ENCODE peak calls at places on chromosomes 16 and 17, in four cellular contexts. T is MM.1S, R is astrocyte, S is GM23338. Y is an unnamed sample.

GRCh38 chr16:2365895-2366294 is 25.4 kb upstream of the ABCA3 start:
- DNase-seq in T (no peak), R (peak), S (no peak), Y (no peak)

GRCh38 chr17:73657473-73658116 is 13.3 kb upstream of the SDK2 start:
- DNase-seq in T (no peak), R (no peak), S (peak), Y (peak)

GRCh38 chr17:29178750-29179231 is 1.4 kb downstream of the MYO18A start:
- DNase-seq in T (no peak), R (no peak), S (peak), Y (no peak)

GRCh38 chr17:63696381-63696961 is 3.5 kb downstream of the LIMD2 start:
- DNase-seq in T (peak), R (no peak), S (peak), Y (no peak)

GRCh38 chr16:56607675-56608042 is 725 bp upstream of the MT2A start:
- DNase-seq in T (no peak), R (no peak), S (no peak), Y (no peak)

GRCh38 chr16:77335652-77336234 is 99.1 kb downstream of the ADAMTS18 start:
- DNase-seq in T (no peak), R (no peak), S (peak), Y (no peak)

GRCh38 chr17:32596666-32597065 is 109.9 kb downstream of the CDK5R1 start:
- DNase-seq in T (peak), R (no peak), S (no peak), Y (no peak)

GRCh38 chr16:29658693-29659092 is 4.4 kb upstream of the SPN start:
- DNase-seq in T (no peak), R (no peak), S (no peak), Y (no peak)

GRCh38 chr17:82527893-82528292 is 8.4 kb downstream of the FOXK2 start:
- DNase-seq in T (no peak), R (peak), S (no peak), Y (no peak)

GRCh38 chr17:66493283-66494019 is 191.0 kb downstream of the PRKCA start:
- DNase-seq in T (no peak), R (peak), S (no peak), Y (no peak)

GRCh38 chr17:63173903-63174302 is 207.9 kb downstream of the TANC2 start:
- DNase-seq in T (no peak), R (peak), S (no peak), Y (no peak)

GRCh38 chr17:1058423-1059130 is 61.6 kb downstream of the TIMM22 start:
- DNase-seq in T (peak), R (no peak), S (peak), Y (peak)

GRCh38 chr16:3032624-3033023 is 4.1 kb downstream of the BICDL2 start:
- DNase-seq in T (no peak), R (no peak), S (no peak), Y (no peak)

GRCh38 chr16:85422374-85423185 is 190.5 kb upstream of the GSE1 start:
- DNase-seq in T (no peak), R (no peak), S (peak), Y (peak)

GRCh38 chr16:56275076-56275475 is 83.8 kb downstream of the GNAO1 start:
- DNase-seq in T (no peak), R (peak), S (no peak), Y (no peak)

GRCh38 chr17:9971991-9972390 is 66.9 kb upstream of the RCVRN start:
- DNase-seq in T (no peak), R (no peak), S (no peak), Y (no peak)

GRCh38 chr17:7367083-7367482 is 12.1 kb downstream of the TMEM95 start:
- DNase-seq in T (no peak), R (no peak), S (peak), Y (no peak)

GRCh38 chr17:68646626-68647526 is 45.7 kb upstream of the FAM20A start:
- DNase-seq in T (no peak), R (peak), S (no peak), Y (no peak)

GRCh38 chr17:60106377-60107059 is 27.8 kb upstream of the HEATR6 start:
- DNase-seq in T (no peak), R (peak), S (no peak), Y (no peak)

GRCh38 chr16:83963277-83964119 is 4.5 kb upstream of the NECAB2 start:
- DNase-seq in T (no peak), R (no peak), S (no peak), Y (no peak)

GRCh38 chr16:58021661-58022551 is 3.6 kb upstream of the MMP15 start:
- DNase-seq in T (no peak), R (peak), S (no peak), Y (peak)

GRCh38 chr17:78883533-78884131 is 19.4 kb downstream of the CEP295NL start:
- DNase-seq in T (no peak), R (peak), S (peak), Y (peak)

GRCh38 chr16:19223235-19223847 is 55.3 kb downstream of the SYT17 start:
- DNase-seq in T (peak), R (no peak), S (peak), Y (no peak)

GRCh38 chr16:79639576-79640311 is 39.2 kb upstream of the MAF start:
- DNase-seq in T (peak), R (no peak), S (no peak), Y (peak)

GRCh38 chr16:3089717-3090592 is 9.1 kb downstream of the ZSCAN10 start:
- DNase-seq in T (no peak), R (no peak), S (no peak), Y (no peak)

GRCh38 chr17:61809816-61810392 is 53.4 kb downstream of the BRIP1 start:
- DNase-seq in T (no peak), R (peak), S (no peak), Y (no peak)

GRCh38 chr16:71628810-71629209 is 2.8 kb downstream of the MARVELD3 start:
- DNase-seq in T (no peak), R (peak), S (no peak), Y (no peak)

GRCh38 chr16:71625113-71625850 is 702 bp upstream of the MARVELD3 start:
- DNase-seq in T (no peak), R (no peak), S (no peak), Y (no peak)

GRCh38 chr16:71626858-71627213 is 852 bp downstream of the MARVELD3 start:
- DNase-seq in T (no peak), R (no peak), S (peak), Y (peak)

GRCh38 chr16:71627631-71628236 is 1.8 kb downstream of the MARVELD3 start:
- DNase-seq in T (no peak), R (no peak), S (peak), Y (no peak)

DNA sequence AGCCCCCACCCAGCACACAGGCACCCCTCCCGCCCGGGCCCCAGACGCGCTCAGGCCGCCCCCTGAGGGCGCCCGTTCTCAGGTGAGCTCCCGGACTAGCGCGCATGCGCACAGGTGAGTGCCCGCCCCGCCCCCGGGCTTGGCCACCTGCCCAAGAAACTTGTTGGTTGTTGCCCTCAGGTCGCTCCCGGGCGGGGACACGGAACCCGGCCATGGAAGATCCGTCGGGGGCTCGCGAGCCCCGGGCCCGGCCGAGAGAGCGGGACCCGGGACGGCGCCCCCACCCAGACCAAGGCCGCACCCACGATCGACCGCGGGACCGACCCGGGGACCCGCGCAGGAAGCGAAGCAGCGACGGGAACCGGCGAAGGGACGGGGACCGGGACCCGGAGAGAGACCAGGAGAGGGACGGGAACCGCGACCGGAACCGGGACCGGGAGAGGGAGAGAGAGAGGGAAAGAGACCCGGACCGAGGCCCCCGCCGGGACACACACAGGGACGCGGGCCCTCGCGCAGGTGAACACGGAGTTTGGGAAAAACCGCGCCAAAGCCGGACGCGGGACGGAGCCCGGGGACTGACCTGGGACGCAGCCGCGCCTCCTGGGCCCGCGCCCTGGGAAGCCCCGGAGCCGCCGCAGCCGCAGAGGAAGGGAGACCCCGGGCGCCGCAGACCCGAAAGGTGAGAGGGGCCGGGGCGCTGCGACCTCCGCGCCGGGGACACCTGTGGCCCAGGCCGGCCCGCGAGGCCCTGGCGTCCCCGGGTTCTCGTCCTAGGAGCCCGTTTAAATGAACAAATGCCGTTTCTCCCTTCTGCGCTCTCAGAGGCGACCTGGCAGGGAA is at the start of gene MARVELD3:
- DNase-seq in T (peak), R (no peak), S (peak), Y (peak)
- TF ChIP-seq EZH2 in T (no peak), R (peak), S (no peak), Y (no peak)

DNA sequence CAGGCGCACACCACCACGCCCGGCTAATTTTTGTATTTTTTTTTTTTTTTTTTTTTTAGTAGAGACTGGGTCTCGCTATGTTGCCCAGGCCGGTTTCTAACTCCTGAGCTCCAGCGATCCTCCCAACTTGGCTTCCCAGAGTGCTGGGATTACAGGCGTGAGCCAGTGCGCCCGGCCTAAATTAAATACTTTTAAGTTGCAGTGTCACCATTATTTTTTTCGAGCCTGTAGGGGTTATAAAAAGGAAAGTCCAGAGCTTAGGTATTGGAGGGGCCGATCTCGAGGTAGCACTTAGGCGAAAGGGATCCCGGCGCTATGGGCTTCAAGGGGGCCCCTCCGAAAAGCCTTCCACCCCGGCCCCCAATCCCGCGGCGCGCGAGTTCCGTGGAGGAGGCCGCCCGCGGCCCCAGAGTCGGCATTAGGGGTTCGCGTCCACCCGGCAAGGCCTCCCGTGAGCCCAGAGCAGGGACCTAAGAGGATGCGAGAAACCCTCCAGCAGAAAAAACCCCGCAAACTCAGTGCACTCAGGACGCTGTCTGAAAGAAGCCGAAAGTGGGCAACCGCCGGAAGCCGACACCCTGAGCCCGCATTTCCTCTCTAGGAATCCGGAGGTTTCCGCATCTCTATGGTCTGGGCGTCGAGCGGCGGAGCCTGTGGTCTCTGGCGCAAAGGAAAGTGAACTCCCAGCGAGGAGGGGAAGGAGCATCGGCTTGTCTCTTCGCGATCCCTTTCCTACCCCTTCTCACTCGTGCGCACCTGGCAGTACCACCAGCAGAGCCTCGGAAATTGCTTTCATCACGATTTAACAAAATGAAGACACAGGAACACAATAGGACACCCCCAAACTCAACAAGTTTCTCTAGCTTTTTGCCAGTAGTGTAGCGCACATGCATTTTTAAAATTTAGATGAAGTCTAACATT is 14.1 kb upstream of the RGS9 start:
- DNase-seq in T (peak), R (peak), S (peak), Y (peak)
- TF ChIP-seq EZH2 in T (no peak), R (no peak), S (no peak), Y (no peak)

DNA sequence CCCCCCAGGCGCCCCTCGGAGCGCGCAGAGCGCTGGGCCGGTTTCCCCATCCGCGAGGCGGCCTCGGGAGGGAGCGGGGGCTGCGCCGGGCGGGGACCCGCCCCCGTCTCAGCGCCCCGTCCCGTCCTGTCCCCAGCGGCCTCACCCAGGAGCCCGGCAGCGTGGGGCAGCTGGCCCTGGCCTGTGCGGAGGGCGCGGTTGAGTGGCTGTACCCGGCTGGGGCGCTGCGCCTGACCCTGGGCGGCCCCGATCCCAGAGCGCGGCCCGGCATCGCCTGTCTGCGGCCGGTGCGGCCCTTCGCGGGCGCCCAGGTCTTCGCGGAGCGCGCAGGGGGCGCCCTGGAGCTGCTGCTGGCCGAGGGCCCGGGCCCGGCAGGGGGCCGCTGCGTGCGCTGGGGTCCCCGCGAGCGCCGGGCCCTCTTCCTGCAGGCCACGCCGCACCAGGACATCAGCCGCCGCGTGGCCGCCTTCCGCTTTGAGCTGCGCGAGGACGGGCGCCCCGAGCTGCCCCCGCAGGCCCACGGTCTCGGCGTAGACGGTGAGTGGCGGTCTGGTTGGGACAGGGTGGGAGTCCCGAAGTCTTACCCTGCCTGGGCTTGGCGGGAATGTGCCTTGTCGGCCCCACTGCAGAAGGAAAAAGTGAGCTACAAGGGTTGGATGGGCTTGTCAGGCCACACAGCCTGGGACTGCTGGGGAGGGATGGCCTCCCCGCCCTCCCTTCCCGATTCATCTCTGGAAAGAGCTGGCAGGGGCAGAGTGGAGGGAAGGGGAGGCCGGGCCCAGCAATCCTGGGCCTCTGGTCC is 731 bp downstream of the METRN start:
- DNase-seq in T (no peak), R (no peak), S (peak), Y (no peak)
- TF ChIP-seq EZH2 in T (no peak), R (no peak), S (peak), Y (no peak)

GRCh38 chr17:49850772-49851386 is 3.0 kb upstream of the TAC4 start:
- DNase-seq in T (peak), R (no peak), S (peak), Y (no peak)
- TF ChIP-seq EZH2 in T (no peak), R (no peak), S (peak), Y (no peak)

GRCh38 chr17:36641331-36641876 is 40.0 kb downstream of the MRM1 start:
- DNase-seq in T (no peak), R (no peak), S (peak), Y (no peak)
- TF ChIP-seq EZH2 in T (no peak), R (peak), S (peak), Y (no peak)

GRCh38 chr16:47142469-47143328 is 1.0 kb downstream of the NETO2 start:
- DNase-seq in T (peak), R (peak), S (peak), Y (no peak)
- TF ChIP-seq EZH2 in T (no peak), R (no peak), S (peak), Y (no peak)

GRCh38 chr17:51683291-51683690 is 422.9 kb downstream of the UTP18 start:
- DNase-seq in T (no peak), R (no peak), S (no peak), Y (no peak)
- TF ChIP-seq EZH2 in T (no peak), R (no peak), S (no peak), Y (no peak)

DNA sequence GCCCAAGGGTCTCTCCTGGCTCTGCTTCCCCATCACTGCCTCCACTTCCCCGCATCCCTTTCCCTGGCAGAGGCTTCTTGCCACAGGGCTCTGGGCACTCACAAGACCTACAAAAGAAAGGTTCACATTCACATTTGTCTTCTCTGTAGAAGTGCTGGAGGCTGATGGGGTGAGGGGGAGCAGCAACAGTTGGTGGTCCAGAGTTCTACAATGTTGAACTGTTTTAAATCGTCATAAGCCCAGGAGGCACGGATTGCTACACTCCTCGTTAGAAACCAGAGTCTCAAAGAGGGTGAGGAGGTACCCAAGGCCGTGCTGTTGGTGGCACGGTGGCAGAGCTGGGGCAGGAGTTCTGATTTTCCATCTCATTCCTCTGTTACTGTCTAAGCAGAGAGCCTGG is 5.8 kb upstream of the RAI1 start:
- DNase-seq in T (no peak), R (no peak), S (no peak), Y (no peak)
- TF ChIP-seq EZH2 in T (no peak), R (no peak), S (no peak), Y (no peak)

Y was measured in PC-9.